ENCODE peak calls at places on chromosomes 12 and 14, in ten cellular contexts. K is heart right ventricle; C is fibroblast of mammary gland; I is activated naive CD4-positive, alpha-beta T cell treated with anti-CD3 and anti-CD28 coated beads, Interleukin-2, amount 10 ng/mL, durations not matched to agents 7 days and 5 days; D is naive thymus-derived CD8-positive, alpha-beta T cell; U is head of caudate nucleus; M is NCI-H1694; B is lower lobe of right lung; F is cardiac fibroblast; W is NCI-H1092 treated with DMSO at 0.1 percent for 48 hours. L is an unnamed sample.

GRCh38 chr12:87756111-87756510 is 273.1 kb downstream of the C12orf50 start:
- DNase-seq in M (no peak), W (no peak), C (peak), I (no peak), U (no peak), F (peak), D (no peak), K (no peak), B (no peak), L (no peak)

GRCh38 chr12:93784339-93785086 is 107.3 kb downstream of the CRADD start:
- DNase-seq in U (no peak), D (no peak), B (no peak), K (no peak), C (peak), M (no peak), F (peak), I (peak), W (no peak), L (peak)

GRCh38 chr14:99741227-99741976 is 51.8 kb upstream of the EML1 start:
- DNase-seq in I (no peak), B (peak), D (no peak), F (no peak), C (no peak), M (no peak), U (no peak), K (no peak), W (no peak), L (no peak)

GRCh38 chr14:75648066-75648838 is 12.4 kb downstream of the ERG28 start:
- DNase-seq in I (no peak), B (peak), C (peak), W (no peak), F (peak), K (peak), U (no peak), D (no peak), M (no peak), L (peak)

GRCh38 chr14:91303091-91303923 is 58.8 kb upstream of the GPR68 start:
- DNase-seq in W (no peak), F (peak), U (no peak), K (peak), C (peak), D (no peak), M (no peak), B (peak), I (peak), L (no peak)

GRCh38 chr14:65847065-65847847 is 434.7 kb downstream of the FUT8 start:
- DNase-seq in W (no peak), K (no peak), M (no peak), U (no peak), C (no peak), F (no peak), B (no peak), D (peak), I (peak), L (no peak)

GRCh38 chr12:98998697-98999299 is 353.7 kb downstream of the APAF1 start:
- DNase-seq in W (peak), K (no peak), I (no peak), B (no peak), M (peak), D (no peak), F (peak), C (peak), U (no peak), L (no peak)

GRCh38 chr14:71373773-71374172 is 466.5 kb downstream of the PCNX1 start:
- DNase-seq in U (no peak), I (no peak), D (no peak), M (no peak), K (no peak), C (no peak), B (no peak), W (no peak), F (no peak), L (no peak)

GRCh38 chr12:71567562-71567961 is 96.1 kb downstream of the ZFC3H1 start:
- DNase-seq in I (no peak), C (no peak), W (no peak), K (no peak), B (peak), D (no peak), U (peak), M (no peak), F (no peak), L (no peak)

GRCh38 chr12:104998423-104999346 is 12.6 kb downstream of the NOPCHAP1 start:
- DNase-seq in W (peak), K (no peak), B (peak), F (no peak), U (no peak), C (no peak), M (no peak), D (no peak), I (no peak), L (no peak)

GRCh38 chr12:54378791-54379400 is 5.6 kb downstream of the ZNF385A start:
- DNase-seq in M (no peak), I (no peak), U (no peak), D (no peak), W (peak), C (no peak), K (peak), F (peak), B (peak), L (no peak)

GRCh38 chr12:97308576-97309198 is 153.9 kb upstream of the RMST start:
- DNase-seq in I (no peak), F (peak), C (peak), U (no peak), W (peak), M (peak), K (no peak), D (no peak), B (no peak), L (no peak)

GRCh38 chr14:93889739-93890138 is 37.4 kb upstream of the FAM181A start:
- DNase-seq in B (no peak), K (no peak), M (no peak), D (no peak), F (no peak), U (no peak), W (no peak), I (no peak), C (no peak), L (no peak)

GRCh38 chr14:35335388-35336092 is 43.4 kb downstream of the PSMA6 start:
- DNase-seq in I (no peak), B (no peak), F (peak), W (no peak), D (no peak), M (no peak), K (peak), U (no peak), C (peak), L (no peak)

GRCh38 chr12:91404362-91404899 is 221.8 kb upstream of the DCN start:
- DNase-seq in F (no peak), B (no peak), M (no peak), K (no peak), W (no peak), U (no peak), C (no peak), D (no peak), I (no peak), L (no peak)

GRCh38 chr14:75418779-75419768 is 8.7 kb upstream of the JDP2 start:
- DNase-seq in M (no peak), K (peak), C (no peak), I (peak), U (peak), F (no peak), W (no peak), B (peak), D (no peak), L (no peak)

GRCh38 chr12:72133497-72134055 is 138.6 kb upstream of the TRHDE start:
- DNase-seq in K (no peak), B (no peak), W (peak), D (no peak), U (no peak), C (no peak), F (no peak), I (no peak), M (no peak), L (no peak)

GRCh38 chr14:81517798-81518398 is 15.8 kb downstream of the SEL1L start:
- DNase-seq in F (peak), B (peak), U (no peak), M (no peak), W (no peak), D (no peak), K (peak), C (peak), I (no peak), L (peak)